ENCODE peak calls at places on chromosomes 4 and X, in five cellular contexts. One of them, this sample, is unnamed.

GRCh38 chr4:23930750-23931488 is 41.1 kb upstream of the PPARGC1A start:
- DNase-seq in OCI-LY7: no peak
- DNase-seq in Peyer's patch: peak; percentile 81
- DNase-seq in NB4: no peak
- DNase-seq in left ventricle myocardium inferior: peak; percentile 86
- DNase-seq in this sample: no peak

GRCh38 chr4:27911047-27911446 is 1050.4 kb downstream of the STIM2 start:
- DNase-seq in left ventricle myocardium inferior: no peak
- DNase-seq in NB4: no peak
- DNase-seq in OCI-LY7: no peak
- DNase-seq in Peyer's patch: no peak
- DNase-seq in this sample: no peak

GRCh38 chr4:96936886-96937285 is 1097.0 kb downstream of the PDHA2 start:
- DNase-seq in NB4: no peak
- DNase-seq in OCI-LY7: no peak
- DNase-seq in Peyer's patch: no peak
- DNase-seq in left ventricle myocardium inferior: no peak
- DNase-seq in this sample: no peak

GRCh38 chr4:165464338-165464737 is 85.5 kb downstream of the CPE start:
- DNase-seq in NB4: no peak
- DNase-seq in OCI-LY7: no peak
- DNase-seq in left ventricle myocardium inferior: no peak
- DNase-seq in Peyer's patch: no peak
- DNase-seq in this sample: no peak

GRCh38 chrX:74015379-74016019 is 288.5 kb upstream of the ZCCHC13 start:
- DNase-seq in OCI-LY7: peak; percentile 66
- DNase-seq in NB4: peak; percentile 78
- DNase-seq in Peyer's patch: peak; percentile 89
- DNase-seq in left ventricle myocardium inferior: peak; percentile 14
- DNase-seq in this sample: peak; percentile 86

GRCh38 chr4:45317276-45317675 is 590.9 kb upstream of the GNPDA2 start:
- DNase-seq in OCI-LY7: no peak
- DNase-seq in left ventricle myocardium inferior: no peak
- DNase-seq in NB4: peak; percentile 9
- DNase-seq in Peyer's patch: no peak
- DNase-seq in this sample: peak; percentile 86

GRCh38 chr4:68877555-68877954 is 61.8 kb downstream of the UGT2B10 start:
- DNase-seq in NB4: no peak
- DNase-seq in Peyer's patch: no peak
- DNase-seq in OCI-LY7: no peak
- DNase-seq in left ventricle myocardium inferior: no peak
- DNase-seq in this sample: no peak

GRCh38 chr4:186557486-186557885 is 2.1 kb upstream of the MTNR1A start:
- DNase-seq in left ventricle myocardium inferior: no peak
- DNase-seq in NB4: peak; percentile 40
- DNase-seq in OCI-LY7: no peak
- DNase-seq in Peyer's patch: no peak
- DNase-seq in this sample: peak; percentile 16

GRCh38 chr4:6692379-6692778 is 1.3 kb upstream of the S100P start:
- DNase-seq in left ventricle myocardium inferior: no peak
- DNase-seq in Peyer's patch: no peak
- DNase-seq in NB4: no peak
- DNase-seq in OCI-LY7: no peak
- DNase-seq in this sample: no peak

GRCh38 chr4:1122501-1122900 is 9.1 kb upstream of the RNF212 start:
- DNase-seq in Peyer's patch: no peak
- DNase-seq in left ventricle myocardium inferior: no peak
- DNase-seq in NB4: no peak
- DNase-seq in OCI-LY7: no peak
- DNase-seq in this sample: no peak

GRCh38 chr4:2794707-2795557 is 2.0 kb downstream of the SH3BP2 start:
- DNase-seq in OCI-LY7: no peak
- DNase-seq in Peyer's patch: peak; percentile 73
- DNase-seq in left ventricle myocardium inferior: peak; percentile 75
- DNase-seq in NB4: peak; percentile 74
- DNase-seq in this sample: peak; percentile 71

GRCh38 chrX:57596109-57596870 is 4.5 kb downstream of the ZXDB start:
- DNase-seq in Peyer's patch: no peak
- DNase-seq in left ventricle myocardium inferior: no peak
- DNase-seq in OCI-LY7: no peak
- DNase-seq in NB4: no peak
- DNase-seq in this sample: no peak

GRCh38 chr4:55121246-55121645 is 4.1 kb downstream of the KDR start:
- DNase-seq in OCI-LY7: no peak
- DNase-seq in NB4: peak; percentile 42
- DNase-seq in left ventricle myocardium inferior: no peak
- DNase-seq in Peyer's patch: no peak
- DNase-seq in this sample: no peak

GRCh38 chr4:153777421-153777820 is 11.5 kb downstream of the SFRP2 start:
- DNase-seq in NB4: no peak
- DNase-seq in OCI-LY7: no peak
- DNase-seq in left ventricle myocardium inferior: no peak
- DNase-seq in Peyer's patch: no peak
- DNase-seq in this sample: no peak

GRCh38 chr4:153771058-153771457 is 11.2 kb upstream of the RNF175 start:
- DNase-seq in OCI-LY7: no peak
- DNase-seq in left ventricle myocardium inferior: no peak
- DNase-seq in NB4: peak; percentile 46
- DNase-seq in Peyer's patch: no peak
- DNase-seq in this sample: peak; percentile 33

GRCh38 chr4:153778383-153778782 is 10.5 kb downstream of the SFRP2 start:
- DNase-seq in left ventricle myocardium inferior: no peak
- DNase-seq in Peyer's patch: no peak
- DNase-seq in OCI-LY7: no peak
- DNase-seq in NB4: no peak
- DNase-seq in this sample: no peak

GRCh38 chr4:153776601-153777000 is 12.3 kb downstream of the SFRP2 start:
- DNase-seq in left ventricle myocardium inferior: no peak
- DNase-seq in NB4: no peak
- DNase-seq in Peyer's patch: no peak
- DNase-seq in OCI-LY7: no peak
- DNase-seq in this sample: no peak

GRCh38 chr4:153773236-153773690 is 13.4 kb upstream of the RNF175 start:
- DNase-seq in NB4: peak; percentile 46
- DNase-seq in OCI-LY7: no peak
- DNase-seq in Peyer's patch: no peak
- DNase-seq in left ventricle myocardium inferior: no peak
- DNase-seq in this sample: peak; percentile 26
- TF ChIP-seq CTCF in NB4: no peak
- TF ChIP-seq CTCF in OCI-LY7: peak; percentile 20
- TF ChIP-seq CTCF in Peyer's patch: no peak
- TF ChIP-seq CTCF in left ventricle myocardium inferior: no peak
- TF ChIP-seq CTCF in this sample: no peak

GRCh38 chr4:139508581-139509237 is 47.3 kb downstream of the SETD7 start:
- DNase-seq in OCI-LY7: no peak
- DNase-seq in left ventricle myocardium inferior: no peak
- DNase-seq in Peyer's patch: no peak
- DNase-seq in NB4: no peak
- DNase-seq in this sample: no peak

GRCh38 chr4:139511320-139511719 is 44.7 kb downstream of the SETD7 start:
- DNase-seq in left ventricle myocardium inferior: no peak
- DNase-seq in OCI-LY7: no peak
- DNase-seq in NB4: peak; percentile 16
- DNase-seq in Peyer's patch: no peak
- DNase-seq in this sample: no peak

GRCh38 chr4:139514382-139515059 is 41.5 kb downstream of the SETD7 start:
- DNase-seq in left ventricle myocardium inferior: no peak
- DNase-seq in NB4: no peak
- DNase-seq in OCI-LY7: no peak
- DNase-seq in Peyer's patch: no peak
- DNase-seq in this sample: no peak

GRCh38 chr4:139506774-139507173 is 49.2 kb downstream of the SETD7 start:
- DNase-seq in left ventricle myocardium inferior: no peak
- DNase-seq in OCI-LY7: no peak
- DNase-seq in Peyer's patch: no peak
- DNase-seq in NB4: no peak
- DNase-seq in this sample: no peak

GRCh38 chr4:139509727-139510410 is 46.1 kb downstream of the SETD7 start:
- DNase-seq in Peyer's patch: no peak
- DNase-seq in NB4: peak; percentile 38
- DNase-seq in OCI-LY7: peak; percentile 28
- DNase-seq in left ventricle myocardium inferior: no peak
- DNase-seq in this sample: peak; percentile 29
- TF ChIP-seq CTCF in Peyer's patch: no peak
- TF ChIP-seq CTCF in NB4: peak; percentile 39
- TF ChIP-seq CTCF in OCI-LY7: peak; percentile 63
- TF ChIP-seq CTCF in left ventricle myocardium inferior: peak; percentile 71
- TF ChIP-seq CTCF in this sample: peak; percentile 21

DNA sequence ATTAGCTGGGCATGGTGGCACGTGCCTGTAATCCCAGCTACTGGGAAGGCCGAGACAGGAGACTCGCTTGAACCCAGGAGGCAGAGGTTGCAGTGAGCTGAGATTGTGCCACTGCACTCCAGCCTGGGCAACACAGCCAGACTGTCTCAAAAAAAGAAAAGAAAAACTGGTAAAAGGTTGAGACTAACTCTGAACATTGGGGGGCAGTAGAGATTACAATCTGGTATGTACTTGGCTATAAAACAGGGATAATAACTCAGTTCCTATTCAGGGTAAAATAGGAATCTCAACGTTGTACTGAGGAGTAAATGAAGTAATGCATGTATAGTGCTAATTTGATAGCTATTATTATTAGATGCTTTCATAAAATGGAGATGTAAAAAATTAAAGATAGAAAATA is 12.5 kb upstream of the KLF8 start:
- DNase-seq in Peyer's patch: no peak
- DNase-seq in NB4: peak; percentile 7
- DNase-seq in left ventricle myocardium inferior: no peak
- DNase-seq in OCI-LY7: no peak
- DNase-seq in this sample: peak; percentile 36
- TF ChIP-seq CTCF in Peyer's patch: no peak
- TF ChIP-seq CTCF in NB4: no peak
- TF ChIP-seq CTCF in left ventricle myocardium inferior: peak; percentile 38
- TF ChIP-seq CTCF in OCI-LY7: peak; percentile 39
- TF ChIP-seq CTCF in this sample: peak; percentile 24

GRCh38 chrX:81414630-81415029 is 212.7 kb downstream of the SH3BGRL start:
- DNase-seq in NB4: peak; percentile 2
- DNase-seq in left ventricle myocardium inferior: no peak
- DNase-seq in Peyer's patch: no peak
- DNase-seq in OCI-LY7: no peak
- DNase-seq in this sample: no peak
- TF ChIP-seq CTCF in NB4: no peak
- TF ChIP-seq CTCF in left ventricle myocardium inferior: no peak
- TF ChIP-seq CTCF in Peyer's patch: no peak
- TF ChIP-seq CTCF in OCI-LY7: peak; percentile 42
- TF ChIP-seq CTCF in this sample: no peak

GRCh38 chr4:100907465-100908454 is 389.9 kb upstream of the EMCN start:
- DNase-seq in NB4: no peak
- DNase-seq in OCI-LY7: no peak
- DNase-seq in Peyer's patch: no peak
- DNase-seq in left ventricle myocardium inferior: no peak
- DNase-seq in this sample: peak; percentile 31
- TF ChIP-seq CTCF in NB4: no peak
- TF ChIP-seq CTCF in OCI-LY7: peak; percentile 65
- TF ChIP-seq CTCF in Peyer's patch: no peak
- TF ChIP-seq CTCF in left ventricle myocardium inferior: peak; percentile 53
- TF ChIP-seq CTCF in this sample: peak; percentile 39